ENCODE peak calls at places on chromosome 1, in seven cellular contexts. One of them, this sample, is unnamed.
A peak's percentile ranks its signal among the peaks of the same experiment; 100 is the strongest.

GRCh38 chr1:156963621-156964020 is 43.2 kb downstream of the LRRC71 start:
- DNase-seq in left ventricle myocardium inferior: peak; percentile 22
- DNase-seq in K562: no peak
- DNase-seq in DND-41: peak; percentile 59
- DNase-seq in heart left ventricle: peak; percentile 45
- DNase-seq in body of pancreas: peak; percentile 31
- DNase-seq in bronchial epithelial cell: no peak
- DNase-seq in this sample: peak; percentile 59

GRCh38 chr1:240914506-240914905 is 302.6 kb upstream of the GREM2 start:
- DNase-seq in left ventricle myocardium inferior: no peak
- DNase-seq in K562: no peak
- DNase-seq in DND-41: no peak
- DNase-seq in heart left ventricle: no peak
- DNase-seq in body of pancreas: no peak
- DNase-seq in bronchial epithelial cell: no peak
- DNase-seq in this sample: no peak

GRCh38 chr1:2466834-2467554 is 9.1 kb upstream of the PLCH2 start:
- DNase-seq in left ventricle myocardium inferior: no peak
- DNase-seq in K562: peak; percentile 86
- DNase-seq in DND-41: peak; percentile 9
- DNase-seq in heart left ventricle: no peak
- DNase-seq in body of pancreas: no peak
- DNase-seq in bronchial epithelial cell: no peak
- DNase-seq in this sample: peak; percentile 17

GRCh38 chr1:14128096-14128495 is 428.1 kb downstream of the PRDM2 start:
- DNase-seq in left ventricle myocardium inferior: no peak
- DNase-seq in K562: no peak
- DNase-seq in DND-41: no peak
- DNase-seq in heart left ventricle: no peak
- DNase-seq in body of pancreas: no peak
- DNase-seq in bronchial epithelial cell: peak; percentile 39
- DNase-seq in this sample: no peak

GRCh38 chr1:205670611-205671430 is 9.5 kb downstream of the SLC45A3 start:
- DNase-seq in left ventricle myocardium inferior: no peak
- DNase-seq in K562: no peak
- DNase-seq in DND-41: no peak
- DNase-seq in heart left ventricle: no peak
- DNase-seq in body of pancreas: no peak
- DNase-seq in bronchial epithelial cell: no peak
- DNase-seq in this sample: no peak

GRCh38 chr1:212121772-212122171 is 86.2 kb downstream of the DTL start:
- DNase-seq in left ventricle myocardium inferior: no peak
- DNase-seq in K562: no peak
- DNase-seq in DND-41: no peak
- DNase-seq in heart left ventricle: no peak
- DNase-seq in body of pancreas: no peak
- DNase-seq in bronchial epithelial cell: no peak
- DNase-seq in this sample: no peak

GRCh38 chr1:30899577-30900389 is 8.8 kb downstream of the SDC3 start:
- DNase-seq in left ventricle myocardium inferior: no peak
- DNase-seq in K562: no peak
- DNase-seq in DND-41: no peak
- DNase-seq in heart left ventricle: peak; percentile 7
- DNase-seq in body of pancreas: no peak
- DNase-seq in bronchial epithelial cell: no peak
- DNase-seq in this sample: no peak

GRCh38 chr1:102434421-102434820 is 437.7 kb upstream of the OLFM3 start:
- DNase-seq in left ventricle myocardium inferior: no peak
- DNase-seq in K562: peak; percentile 3
- DNase-seq in DND-41: peak; percentile 48
- DNase-seq in heart left ventricle: no peak
- DNase-seq in body of pancreas: no peak
- DNase-seq in bronchial epithelial cell: no peak
- DNase-seq in this sample: peak; percentile 11

GRCh38 chr1:65459397-65459768 is 38.9 kb downstream of the LEPR start:
- DNase-seq in left ventricle myocardium inferior: no peak
- DNase-seq in K562: no peak
- DNase-seq in DND-41: no peak
- DNase-seq in heart left ventricle: no peak
- DNase-seq in body of pancreas: no peak
- DNase-seq in bronchial epithelial cell: peak; percentile 44
- DNase-seq in this sample: no peak

GRCh38 chr1:161511018-161511755 is 5.9 kb downstream of the FCGR2A start:
- DNase-seq in left ventricle myocardium inferior: no peak
- DNase-seq in K562: peak; percentile 50
- DNase-seq in DND-41: no peak
- DNase-seq in heart left ventricle: no peak
- DNase-seq in body of pancreas: no peak
- DNase-seq in bronchial epithelial cell: no peak
- DNase-seq in this sample: no peak

DNA sequence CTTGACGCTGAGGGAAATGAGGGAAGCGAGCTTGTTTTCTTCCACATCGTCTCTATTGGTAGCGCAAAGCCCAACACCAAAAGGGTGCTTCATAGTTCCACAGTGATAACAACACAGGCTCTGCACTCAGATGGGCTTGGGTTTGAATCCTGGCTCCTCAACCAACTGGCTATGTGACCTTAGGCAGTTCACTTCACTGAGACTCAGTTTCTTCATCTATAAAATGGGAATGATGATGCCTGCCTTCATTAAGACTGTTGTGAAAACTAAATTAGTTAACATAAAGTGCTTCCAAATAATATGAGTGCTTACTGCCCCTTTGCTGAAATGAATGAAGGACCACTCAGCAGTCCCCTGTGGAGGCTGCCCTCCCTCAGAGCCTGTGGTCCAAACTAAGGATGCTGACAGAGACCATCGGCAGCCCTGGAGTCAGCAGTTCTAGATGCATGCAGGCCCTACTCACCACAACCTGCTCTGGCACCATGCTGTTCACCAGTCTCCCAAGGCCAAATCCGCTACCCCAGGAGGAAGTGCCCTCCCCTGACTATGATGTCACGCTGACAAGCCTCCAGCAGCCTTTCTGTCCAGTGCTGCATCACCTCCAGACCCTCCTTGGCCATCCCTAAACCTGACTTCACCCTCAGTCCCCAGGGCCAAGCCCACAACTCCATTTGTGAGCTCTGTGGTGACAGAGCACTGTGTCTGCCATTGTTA is 30.7 kb downstream of the DMAP1 start:
- DNase-seq in left ventricle myocardium inferior: no peak
- DNase-seq in K562: no peak
- DNase-seq in DND-41: no peak
- DNase-seq in heart left ventricle: no peak
- DNase-seq in body of pancreas: no peak
- DNase-seq in bronchial epithelial cell: no peak
- DNase-seq in this sample: no peak
- TF ChIP-seq CTCF in left ventricle myocardium inferior: no peak
- TF ChIP-seq CTCF in K562: no peak
- TF ChIP-seq CTCF in DND-41: no peak
- TF ChIP-seq CTCF in heart left ventricle: no peak
- TF ChIP-seq CTCF in body of pancreas: no peak
- TF ChIP-seq CTCF in bronchial epithelial cell: no peak
- TF ChIP-seq CTCF in this sample: no peak

DNA sequence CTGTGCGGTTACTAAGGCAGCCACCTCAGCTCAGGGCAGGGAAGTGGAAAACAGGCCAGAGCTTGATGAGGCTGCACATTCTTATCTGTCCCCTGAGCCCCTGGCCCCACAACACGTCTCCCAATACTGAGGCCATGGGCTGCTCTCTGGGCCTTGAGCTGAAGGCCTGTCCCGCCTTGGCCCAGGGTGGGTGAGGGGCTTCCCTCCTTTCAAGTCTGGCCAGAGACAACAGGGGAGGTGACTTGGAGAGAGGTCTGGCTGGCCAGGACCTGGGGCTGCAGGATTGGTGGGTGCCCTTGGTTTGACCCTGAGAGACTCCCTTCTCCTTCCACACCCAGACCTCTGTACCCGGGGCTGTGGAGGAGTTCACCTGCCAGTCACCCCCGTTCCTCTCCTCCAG is 563.8 kb downstream of the PTPRU start:
- DNase-seq in left ventricle myocardium inferior: no peak
- DNase-seq in K562: peak; percentile 34
- DNase-seq in DND-41: no peak
- DNase-seq in heart left ventricle: no peak
- DNase-seq in body of pancreas: no peak
- DNase-seq in bronchial epithelial cell: peak; percentile 4
- DNase-seq in this sample: no peak
- TF ChIP-seq CTCF in left ventricle myocardium inferior: no peak
- TF ChIP-seq CTCF in K562: no peak
- TF ChIP-seq CTCF in DND-41: no peak
- TF ChIP-seq CTCF in heart left ventricle: no peak
- TF ChIP-seq CTCF in body of pancreas: no peak
- TF ChIP-seq CTCF in bronchial epithelial cell: no peak
- TF ChIP-seq CTCF in this sample: no peak

GRCh38 chr1:105793541-105794146 is 1262.8 kb upstream of the PRMT6 start:
- DNase-seq in left ventricle myocardium inferior: no peak
- DNase-seq in K562: peak; percentile 11
- DNase-seq in DND-41: peak; percentile 53
- DNase-seq in heart left ventricle: no peak
- DNase-seq in body of pancreas: peak; percentile 46
- DNase-seq in bronchial epithelial cell: peak; percentile 46
- DNase-seq in this sample: peak; percentile 48

DNA sequence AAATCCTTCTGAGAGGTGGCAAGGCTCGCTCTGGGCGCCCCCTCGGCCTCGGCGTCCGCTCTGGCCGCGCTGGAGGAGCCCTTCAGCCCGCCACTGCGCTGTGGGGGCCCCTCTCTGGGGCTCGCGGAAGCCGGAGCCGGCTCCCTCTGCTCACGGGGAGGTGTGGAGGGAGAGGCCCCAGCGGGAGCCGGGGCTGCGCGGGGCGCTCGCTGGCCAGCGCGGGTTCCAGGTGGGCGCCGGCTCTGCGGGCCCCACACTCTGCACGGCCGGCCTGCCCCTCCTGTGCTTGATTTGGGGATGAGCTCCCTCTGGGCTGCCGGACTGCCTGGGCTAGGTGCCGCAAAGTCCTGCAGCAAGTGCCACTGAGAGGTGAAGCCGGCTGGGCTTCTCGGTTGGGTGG is 1260.7 kb upstream of the PRMT6 start:
- DNase-seq in left ventricle myocardium inferior: no peak
- DNase-seq in K562: no peak
- DNase-seq in DND-41: no peak
- DNase-seq in heart left ventricle: no peak
- DNase-seq in body of pancreas: no peak
- DNase-seq in bronchial epithelial cell: no peak
- DNase-seq in this sample: no peak
- TF ChIP-seq CTCF in left ventricle myocardium inferior: no peak
- TF ChIP-seq CTCF in K562: no peak
- TF ChIP-seq CTCF in DND-41: no peak
- TF ChIP-seq CTCF in heart left ventricle: no peak
- TF ChIP-seq CTCF in body of pancreas: no peak
- TF ChIP-seq CTCF in bronchial epithelial cell: no peak
- TF ChIP-seq CTCF in this sample: no peak

DNA sequence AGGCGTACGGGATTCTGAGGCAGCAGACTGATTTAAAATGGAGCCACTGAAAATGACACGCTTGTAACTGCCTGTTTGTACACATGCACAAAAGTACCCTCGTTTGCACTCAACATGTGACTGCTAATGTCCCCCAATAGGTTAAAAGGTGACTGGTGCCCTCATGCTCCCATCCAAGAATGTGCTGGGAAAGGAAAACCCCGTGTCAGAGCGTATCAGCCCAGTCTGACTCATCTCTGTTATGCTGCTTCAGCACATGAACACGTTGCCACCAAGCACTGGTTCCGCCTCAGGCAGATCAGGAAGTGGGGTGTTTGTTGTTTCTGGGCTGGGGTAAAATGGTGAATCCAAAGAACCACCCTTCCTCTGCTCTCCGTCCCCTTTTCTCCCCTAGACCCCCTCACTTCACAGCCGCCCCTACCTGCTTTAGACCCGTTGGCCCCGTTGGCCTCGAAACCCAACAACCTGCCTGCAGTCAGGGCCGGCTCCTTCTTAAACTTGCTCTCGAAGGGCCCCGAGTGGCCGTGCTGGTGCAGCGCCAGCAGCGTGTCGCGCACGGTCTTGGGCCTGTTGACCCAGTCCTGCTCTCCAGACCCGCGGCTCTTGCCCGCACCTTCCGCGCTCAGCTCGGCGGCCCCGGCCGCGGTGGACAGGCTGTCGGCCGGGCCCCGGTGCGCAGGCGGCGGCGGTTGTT is 1.8 kb downstream of the IRF2BP2 start:
- DNase-seq in left ventricle myocardium inferior: peak; percentile 71
- DNase-seq in K562: peak; percentile 83
- DNase-seq in DND-41: peak; percentile 82
- DNase-seq in heart left ventricle: peak; percentile 83
- DNase-seq in body of pancreas: peak; percentile 94
- DNase-seq in bronchial epithelial cell: peak; percentile 92
- DNase-seq in this sample: peak; percentile 88
- TF ChIP-seq CTCF in left ventricle myocardium inferior: no peak
- TF ChIP-seq CTCF in K562: peak; percentile 29
- TF ChIP-seq CTCF in DND-41: peak; percentile 48
- TF ChIP-seq CTCF in heart left ventricle: no peak
- TF ChIP-seq CTCF in body of pancreas: no peak
- TF ChIP-seq CTCF in bronchial epithelial cell: no peak
- TF ChIP-seq CTCF in this sample: no peak